ENCODE peak calls at places on chromosomes 1 and 21, in five cellular contexts. One of them, this sample, is unnamed.

GRCh38 chr1:162065016-162065415 is 4.5 kb upstream of the NOS1AP start:
- DNase-seq in cardiac muscle cell: no peak
- DNase-seq in activated naive CD4-positive, alpha-beta T cell treated with anti-CD3 and anti-CD28 coated beads for 36 hours: no peak
- DNase-seq in ascending aorta: no peak
- DNase-seq in foreskin keratinocyte: no peak
- DNase-seq in this sample: no peak

GRCh38 chr1:184658033-184658432 is 96.6 kb downstream of the EDEM3 start:
- DNase-seq in cardiac muscle cell: no peak
- DNase-seq in activated naive CD4-positive, alpha-beta T cell treated with anti-CD3 and anti-CD28 coated beads for 36 hours: no peak
- DNase-seq in ascending aorta: no peak
- DNase-seq in foreskin keratinocyte: no peak
- DNase-seq in this sample: no peak

GRCh38 chr1:172654535-172654934 is 4.4 kb upstream of the FASLG start:
- DNase-seq in cardiac muscle cell: peak
- DNase-seq in activated naive CD4-positive, alpha-beta T cell treated with anti-CD3 and anti-CD28 coated beads for 36 hours: peak
- DNase-seq in ascending aorta: no peak
- DNase-seq in foreskin keratinocyte: peak
- DNase-seq in this sample: no peak

GRCh38 chr21:42731264-42732032 is 78.0 kb downstream of the PDE9A start:
- DNase-seq in cardiac muscle cell: no peak
- DNase-seq in activated naive CD4-positive, alpha-beta T cell treated with anti-CD3 and anti-CD28 coated beads for 36 hours: no peak
- DNase-seq in ascending aorta: no peak
- DNase-seq in foreskin keratinocyte: no peak
- DNase-seq in this sample: no peak

GRCh38 chr1:210292276-210292851 is 36.3 kb upstream of the HHAT start:
- DNase-seq in cardiac muscle cell: no peak
- DNase-seq in activated naive CD4-positive, alpha-beta T cell treated with anti-CD3 and anti-CD28 coated beads for 36 hours: peak
- DNase-seq in ascending aorta: no peak
- DNase-seq in foreskin keratinocyte: no peak
- DNase-seq in this sample: no peak

GRCh38 chr1:229855999-229856650 is 210.9 kb upstream of the GALNT2 start:
- DNase-seq in cardiac muscle cell: no peak
- DNase-seq in activated naive CD4-positive, alpha-beta T cell treated with anti-CD3 and anti-CD28 coated beads for 36 hours: peak
- DNase-seq in ascending aorta: no peak
- DNase-seq in foreskin keratinocyte: no peak
- DNase-seq in this sample: no peak

GRCh38 chr1:21308330-21308729 is 18.1 kb upstream of the ECE1 start:
- DNase-seq in cardiac muscle cell: no peak
- DNase-seq in activated naive CD4-positive, alpha-beta T cell treated with anti-CD3 and anti-CD28 coated beads for 36 hours: no peak
- DNase-seq in ascending aorta: no peak
- DNase-seq in foreskin keratinocyte: no peak
- DNase-seq in this sample: no peak

GRCh38 chr21:38327984-38328383 is 71.2 kb downstream of the KCNJ15 start:
- DNase-seq in cardiac muscle cell: no peak
- DNase-seq in activated naive CD4-positive, alpha-beta T cell treated with anti-CD3 and anti-CD28 coated beads for 36 hours: no peak
- DNase-seq in ascending aorta: no peak
- DNase-seq in foreskin keratinocyte: no peak
- DNase-seq in this sample: no peak

GRCh38 chr1:94863919-94864318 is 43.8 kb downstream of the SLC44A3 start:
- DNase-seq in cardiac muscle cell: peak
- DNase-seq in activated naive CD4-positive, alpha-beta T cell treated with anti-CD3 and anti-CD28 coated beads for 36 hours: no peak
- DNase-seq in ascending aorta: peak
- DNase-seq in foreskin keratinocyte: peak
- DNase-seq in this sample: no peak

GRCh38 chr21:26320541-26320940 is 150.0 kb upstream of the APP start:
- DNase-seq in cardiac muscle cell: no peak
- DNase-seq in activated naive CD4-positive, alpha-beta T cell treated with anti-CD3 and anti-CD28 coated beads for 36 hours: no peak
- DNase-seq in ascending aorta: no peak
- DNase-seq in foreskin keratinocyte: no peak
- DNase-seq in this sample: no peak

GRCh38 chr1:232319106-232319505 is 310.8 kb downstream of the SIPA1L2 start:
- DNase-seq in cardiac muscle cell: no peak
- DNase-seq in activated naive CD4-positive, alpha-beta T cell treated with anti-CD3 and anti-CD28 coated beads for 36 hours: no peak
- DNase-seq in ascending aorta: no peak
- DNase-seq in foreskin keratinocyte: peak
- DNase-seq in this sample: no peak

GRCh38 chr1:20487236-20487590 is 1.2 kb upstream of the CAMK2N1 start:
- DNase-seq in cardiac muscle cell: no peak
- DNase-seq in activated naive CD4-positive, alpha-beta T cell treated with anti-CD3 and anti-CD28 coated beads for 36 hours: no peak
- DNase-seq in ascending aorta: no peak
- DNase-seq in foreskin keratinocyte: no peak
- DNase-seq in this sample: no peak

GRCh38 chr1:205017766-205018165 is 25.2 kb upstream of the CNTN2 start:
- DNase-seq in cardiac muscle cell: no peak
- DNase-seq in activated naive CD4-positive, alpha-beta T cell treated with anti-CD3 and anti-CD28 coated beads for 36 hours: no peak
- DNase-seq in ascending aorta: no peak
- DNase-seq in foreskin keratinocyte: no peak
- DNase-seq in this sample: no peak

GRCh38 chr1:184324972-184325371 is 61.9 kb upstream of the C1orf21 start:
- DNase-seq in cardiac muscle cell: no peak
- DNase-seq in activated naive CD4-positive, alpha-beta T cell treated with anti-CD3 and anti-CD28 coated beads for 36 hours: no peak
- DNase-seq in ascending aorta: no peak
- DNase-seq in foreskin keratinocyte: no peak
- DNase-seq in this sample: no peak

GRCh38 chr1:40780678-40781613 is 2.6 kb upstream of the KCNQ4 start:
- DNase-seq in cardiac muscle cell: no peak
- DNase-seq in activated naive CD4-positive, alpha-beta T cell treated with anti-CD3 and anti-CD28 coated beads for 36 hours: no peak
- DNase-seq in ascending aorta: no peak
- DNase-seq in foreskin keratinocyte: no peak
- DNase-seq in this sample: no peak

GRCh38 chr1:222732216-222733159 is 4.5 kb upstream of the FAM177B start:
- DNase-seq in cardiac muscle cell: no peak
- DNase-seq in activated naive CD4-positive, alpha-beta T cell treated with anti-CD3 and anti-CD28 coated beads for 36 hours: no peak
- DNase-seq in ascending aorta: no peak
- DNase-seq in foreskin keratinocyte: no peak
- DNase-seq in this sample: no peak

GRCh38 chr1:54421101-54421504 is 14.9 kb upstream of the SSBP3 start:
- DNase-seq in cardiac muscle cell: no peak
- DNase-seq in activated naive CD4-positive, alpha-beta T cell treated with anti-CD3 and anti-CD28 coated beads for 36 hours: no peak
- DNase-seq in ascending aorta: no peak
- DNase-seq in foreskin keratinocyte: peak
- DNase-seq in this sample: no peak

GRCh38 chr1:155678027-155678426 is 10.5 kb downstream of the YY1AP1 start:
- DNase-seq in cardiac muscle cell: no peak
- DNase-seq in activated naive CD4-positive, alpha-beta T cell treated with anti-CD3 and anti-CD28 coated beads for 36 hours: no peak
- DNase-seq in ascending aorta: no peak
- DNase-seq in foreskin keratinocyte: no peak
- DNase-seq in this sample: no peak

GRCh38 chr1:111157425-111157824 is 17.4 kb downstream of the CEPT1 start:
- DNase-seq in cardiac muscle cell: no peak
- DNase-seq in activated naive CD4-positive, alpha-beta T cell treated with anti-CD3 and anti-CD28 coated beads for 36 hours: no peak
- DNase-seq in ascending aorta: no peak
- DNase-seq in foreskin keratinocyte: no peak
- DNase-seq in this sample: no peak

GRCh38 chr1:14138135-14138506 is 438.1 kb downstream of the PRDM2 start:
- DNase-seq in cardiac muscle cell: no peak
- DNase-seq in activated naive CD4-positive, alpha-beta T cell treated with anti-CD3 and anti-CD28 coated beads for 36 hours: no peak
- DNase-seq in ascending aorta: no peak
- DNase-seq in foreskin keratinocyte: peak
- DNase-seq in this sample: no peak

GRCh38 chr1:31264790-31265386 is 25.2 kb upstream of the NKAIN1 start:
- DNase-seq in cardiac muscle cell: no peak
- DNase-seq in activated naive CD4-positive, alpha-beta T cell treated with anti-CD3 and anti-CD28 coated beads for 36 hours: no peak
- DNase-seq in ascending aorta: no peak
- DNase-seq in foreskin keratinocyte: no peak
- DNase-seq in this sample: no peak

GRCh38 chr1:84247425-84248220 is 53.9 kb upstream of the SAMD13 start:
- DNase-seq in cardiac muscle cell: peak
- DNase-seq in activated naive CD4-positive, alpha-beta T cell treated with anti-CD3 and anti-CD28 coated beads for 36 hours: no peak
- DNase-seq in ascending aorta: no peak
- DNase-seq in foreskin keratinocyte: peak
- DNase-seq in this sample: no peak

GRCh38 chr1:67966666-67967009 is 83.8 kb downstream of the DIRAS3 start:
- DNase-seq in cardiac muscle cell: no peak
- DNase-seq in activated naive CD4-positive, alpha-beta T cell treated with anti-CD3 and anti-CD28 coated beads for 36 hours: no peak
- DNase-seq in ascending aorta: no peak
- DNase-seq in foreskin keratinocyte: no peak
- DNase-seq in this sample: no peak

GRCh38 chr1:21290546-21290944 is 282 bp upstream of the ECE1 start:
- DNase-seq in cardiac muscle cell: no peak
- DNase-seq in activated naive CD4-positive, alpha-beta T cell treated with anti-CD3 and anti-CD28 coated beads for 36 hours: peak
- DNase-seq in ascending aorta: no peak
- DNase-seq in foreskin keratinocyte: no peak
- DNase-seq in this sample: no peak

GRCh38 chr1:232962761-232963357 is 12.4 kb downstream of the NTPCR start:
- DNase-seq in cardiac muscle cell: peak
- DNase-seq in activated naive CD4-positive, alpha-beta T cell treated with anti-CD3 and anti-CD28 coated beads for 36 hours: no peak
- DNase-seq in ascending aorta: no peak
- DNase-seq in foreskin keratinocyte: no peak
- DNase-seq in this sample: no peak

GRCh38 chr1:228308628-228309547 is 97.7 kb downstream of the TRIM11 start:
- DNase-seq in cardiac muscle cell: no peak
- DNase-seq in activated naive CD4-positive, alpha-beta T cell treated with anti-CD3 and anti-CD28 coated beads for 36 hours: no peak
- DNase-seq in ascending aorta: no peak
- DNase-seq in foreskin keratinocyte: no peak
- DNase-seq in this sample: no peak

GRCh38 chr1:27137544-27138075 is 17.3 kb downstream of the SLC9A1 start:
- DNase-seq in cardiac muscle cell: no peak
- DNase-seq in activated naive CD4-positive, alpha-beta T cell treated with anti-CD3 and anti-CD28 coated beads for 36 hours: no peak
- DNase-seq in ascending aorta: peak
- DNase-seq in foreskin keratinocyte: no peak
- DNase-seq in this sample: no peak

GRCh38 chr1:7760245-7760644 is 10.9 kb upstream of the VAMP3 start:
- DNase-seq in cardiac muscle cell: no peak
- DNase-seq in activated naive CD4-positive, alpha-beta T cell treated with anti-CD3 and anti-CD28 coated beads for 36 hours: no peak
- DNase-seq in ascending aorta: no peak
- DNase-seq in foreskin keratinocyte: no peak
- DNase-seq in this sample: no peak

GRCh38 chr1:116026626-116027025 is 50.3 kb downstream of the SLC22A15 start:
- DNase-seq in cardiac muscle cell: no peak
- DNase-seq in activated naive CD4-positive, alpha-beta T cell treated with anti-CD3 and anti-CD28 coated beads for 36 hours: no peak
- DNase-seq in ascending aorta: no peak
- DNase-seq in foreskin keratinocyte: no peak
- DNase-seq in this sample: no peak

GRCh38 chr1:232629250-232630046 is 485 bp downstream of the SIPA1L2 start:
- DNase-seq in cardiac muscle cell: peak
- DNase-seq in activated naive CD4-positive, alpha-beta T cell treated with anti-CD3 and anti-CD28 coated beads for 36 hours: peak
- DNase-seq in ascending aorta: no peak
- DNase-seq in foreskin keratinocyte: no peak
- DNase-seq in this sample: no peak

GRCh38 chr1:94009304-94009703 is 100.1 kb upstream of the GCLM start:
- DNase-seq in cardiac muscle cell: no peak
- DNase-seq in activated naive CD4-positive, alpha-beta T cell treated with anti-CD3 and anti-CD28 coated beads for 36 hours: no peak
- DNase-seq in ascending aorta: no peak
- DNase-seq in foreskin keratinocyte: no peak
- DNase-seq in this sample: no peak

GRCh38 chr1:41013024-41013423 is 8.5 kb downstream of the SLFNL1 start:
- DNase-seq in cardiac muscle cell: no peak
- DNase-seq in activated naive CD4-positive, alpha-beta T cell treated with anti-CD3 and anti-CD28 coated beads for 36 hours: no peak
- DNase-seq in ascending aorta: no peak
- DNase-seq in foreskin keratinocyte: no peak
- DNase-seq in this sample: no peak

GRCh38 chr1:145962157-145963102 is 1.9 kb downstream of the ANKRD34A start:
- DNase-seq in cardiac muscle cell: no peak
- DNase-seq in activated naive CD4-positive, alpha-beta T cell treated with anti-CD3 and anti-CD28 coated beads for 36 hours: peak
- DNase-seq in ascending aorta: no peak
- DNase-seq in foreskin keratinocyte: no peak
- DNase-seq in this sample: no peak

GRCh38 chr1:225529726-225530125 is 101.9 kb upstream of the LBR start:
- DNase-seq in cardiac muscle cell: no peak
- DNase-seq in activated naive CD4-positive, alpha-beta T cell treated with anti-CD3 and anti-CD28 coated beads for 36 hours: no peak
- DNase-seq in ascending aorta: no peak
- DNase-seq in foreskin keratinocyte: no peak
- DNase-seq in this sample: no peak

GRCh38 chr1:43901562-43901961 is 32.0 kb upstream of the ARTN start:
- DNase-seq in cardiac muscle cell: no peak
- DNase-seq in activated naive CD4-positive, alpha-beta T cell treated with anti-CD3 and anti-CD28 coated beads for 36 hours: no peak
- DNase-seq in ascending aorta: no peak
- DNase-seq in foreskin keratinocyte: no peak
- DNase-seq in this sample: no peak

GRCh38 chr1:93029317-93029716 is 49.8 kb upstream of the MTF2 start:
- DNase-seq in cardiac muscle cell: no peak
- DNase-seq in activated naive CD4-positive, alpha-beta T cell treated with anti-CD3 and anti-CD28 coated beads for 36 hours: peak
- DNase-seq in ascending aorta: no peak
- DNase-seq in foreskin keratinocyte: no peak
- DNase-seq in this sample: no peak

GRCh38 chr1:115705085-115706008 is 63.2 kb downstream of the CASQ2 start:
- DNase-seq in cardiac muscle cell: no peak
- DNase-seq in activated naive CD4-positive, alpha-beta T cell treated with anti-CD3 and anti-CD28 coated beads for 36 hours: no peak
- DNase-seq in ascending aorta: no peak
- DNase-seq in foreskin keratinocyte: no peak
- DNase-seq in this sample: no peak

GRCh38 chr1:38135621-38136414 is 89.2 kb upstream of the POU3F1 start:
- DNase-seq in cardiac muscle cell: no peak
- DNase-seq in activated naive CD4-positive, alpha-beta T cell treated with anti-CD3 and anti-CD28 coated beads for 36 hours: no peak
- DNase-seq in ascending aorta: no peak
- DNase-seq in foreskin keratinocyte: no peak
- DNase-seq in this sample: no peak